ENCODE peak calls at places on chromosome 6, in four cellular contexts. One of them, this sample, is unnamed.

GRCh38 chr6:3193102-3193837 is 34.2 kb downstream of the TUBB2B start:
- DNase-seq in upper lobe of right lung: no peak
- DNase-seq in GM12891: no peak
- DNase-seq in NCI-H526: peak
- DNase-seq in this sample: no peak

GRCh38 chr6:7954477-7955200 is 44.1 kb upstream of the TXNDC5 start:
- DNase-seq in NCI-H526: no peak
- DNase-seq in upper lobe of right lung: no peak
- DNase-seq in GM12891: no peak
- DNase-seq in this sample: no peak

GRCh38 chr6:166692723-166693302 is 65.8 kb upstream of the RPS6KA2 start:
- DNase-seq in upper lobe of right lung: peak
- DNase-seq in NCI-H526: no peak
- DNase-seq in GM12891: no peak
- DNase-seq in this sample: no peak

GRCh38 chr6:101516553-101516952 is 123.0 kb downstream of the GRIK2 start:
- DNase-seq in NCI-H526: no peak
- DNase-seq in GM12891: no peak
- DNase-seq in upper lobe of right lung: no peak
- DNase-seq in this sample: no peak

GRCh38 chr6:105677671-105678475 is 275.0 kb upstream of the PREP start:
- DNase-seq in NCI-H526: no peak
- DNase-seq in GM12891: no peak
- DNase-seq in upper lobe of right lung: no peak
- DNase-seq in this sample: no peak

GRCh38 chr6:35043381-35043780 is 97.8 kb downstream of the TCP11 start:
- DNase-seq in NCI-H526: no peak
- DNase-seq in GM12891: no peak
- DNase-seq in upper lobe of right lung: no peak
- DNase-seq in this sample: no peak

GRCh38 chr6:152954443-152954842 is 28.4 kb downstream of the FBXO5 start:
- DNase-seq in GM12891: no peak
- DNase-seq in upper lobe of right lung: no peak
- DNase-seq in NCI-H526: no peak
- DNase-seq in this sample: no peak

GRCh38 chr6:133277228-133277894 is 36.2 kb downstream of the EYA4 start:
- DNase-seq in NCI-H526: no peak
- DNase-seq in upper lobe of right lung: no peak
- DNase-seq in GM12891: no peak
- DNase-seq in this sample: no peak

GRCh38 chr6:34305982-34306702 is 57.3 kb upstream of the SMIM29 start:
- DNase-seq in NCI-H526: no peak
- DNase-seq in upper lobe of right lung: no peak
- DNase-seq in GM12891: no peak
- DNase-seq in this sample: no peak

GRCh38 chr6:43122146-43122545 is 46.0 kb downstream of the PTK7 start:
- DNase-seq in GM12891: no peak
- DNase-seq in NCI-H526: no peak
- DNase-seq in upper lobe of right lung: no peak
- DNase-seq in this sample: peak

GRCh38 chr6:14035448-14035847 is 82.1 kb upstream of the CD83 start:
- DNase-seq in GM12891: no peak
- DNase-seq in NCI-H526: no peak
- DNase-seq in upper lobe of right lung: no peak
- DNase-seq in this sample: no peak